ENCODE peak calls at places on chromosomes 4 and X, in seven cellular contexts. One of them, this sample, is unnamed.

GRCh38 chr4:26723216-26723615 is 137.4 kb upstream of the STIM2 start:
- DNase-seq in AG04450: no peak
- DNase-seq in trophoblast cell: no peak
- DNase-seq in CD8-positive, alpha-beta T cell: no peak
- DNase-seq in retina: no peak
- DNase-seq in stimulated activated CD4-positive, alpha-beta T cell treated with anti-CD3 and anti-CD28 coated beads, Interleukin-15, amount 100 ng/mL, for 24 hours: peak; percentile 2
- DNase-seq in NCI-H748 treated with DMSO at 0.1 percent for 48 hours: no peak
- DNase-seq in this sample: no peak

GRCh38 chr4:113773014-113773413 is 11.5 kb upstream of the CAMK2D start:
- DNase-seq in CD8-positive, alpha-beta T cell: peak; percentile 27
- DNase-seq in retina: no peak
- DNase-seq in trophoblast cell: no peak
- DNase-seq in NCI-H748 treated with DMSO at 0.1 percent for 48 hours: no peak
- DNase-seq in AG04450: no peak
- DNase-seq in stimulated activated CD4-positive, alpha-beta T cell treated with anti-CD3 and anti-CD28 coated beads, Interleukin-15, amount 100 ng/mL, for 24 hours: no peak
- DNase-seq in this sample: no peak

GRCh38 chr4:185764880-185765279 is 47.1 kb downstream of the SORBS2 start:
- DNase-seq in retina: no peak
- DNase-seq in CD8-positive, alpha-beta T cell: no peak
- DNase-seq in stimulated activated CD4-positive, alpha-beta T cell treated with anti-CD3 and anti-CD28 coated beads, Interleukin-15, amount 100 ng/mL, for 24 hours: no peak
- DNase-seq in AG04450: no peak
- DNase-seq in NCI-H748 treated with DMSO at 0.1 percent for 48 hours: no peak
- DNase-seq in trophoblast cell: no peak
- DNase-seq in this sample: no peak

GRCh38 chrX:23964177-23964576 is 56.4 kb downstream of the CXorf58 start:
- DNase-seq in retina: no peak
- DNase-seq in NCI-H748 treated with DMSO at 0.1 percent for 48 hours: no peak
- DNase-seq in CD8-positive, alpha-beta T cell: no peak
- DNase-seq in stimulated activated CD4-positive, alpha-beta T cell treated with anti-CD3 and anti-CD28 coated beads, Interleukin-15, amount 100 ng/mL, for 24 hours: no peak
- DNase-seq in trophoblast cell: no peak
- DNase-seq in AG04450: no peak
- DNase-seq in this sample: no peak

GRCh38 chrX:2176733-2177132 is 324.0 kb downstream of the DHRSX start:
- DNase-seq in AG04450: no peak
- DNase-seq in trophoblast cell: no peak
- DNase-seq in NCI-H748 treated with DMSO at 0.1 percent for 48 hours: no peak
- DNase-seq in stimulated activated CD4-positive, alpha-beta T cell treated with anti-CD3 and anti-CD28 coated beads, Interleukin-15, amount 100 ng/mL, for 24 hours: no peak
- DNase-seq in CD8-positive, alpha-beta T cell: no peak
- DNase-seq in retina: no peak
- DNase-seq in this sample: no peak

GRCh38 chr4:41098093-41098492 is 116.2 kb downstream of the APBB2 start:
- DNase-seq in stimulated activated CD4-positive, alpha-beta T cell treated with anti-CD3 and anti-CD28 coated beads, Interleukin-15, amount 100 ng/mL, for 24 hours: no peak
- DNase-seq in CD8-positive, alpha-beta T cell: no peak
- DNase-seq in retina: no peak
- DNase-seq in trophoblast cell: no peak
- DNase-seq in NCI-H748 treated with DMSO at 0.1 percent for 48 hours: no peak
- DNase-seq in AG04450: no peak
- DNase-seq in this sample: no peak

GRCh38 chr4:78650106-78651021 is 98.8 kb downstream of the ANXA3 start:
- DNase-seq in AG04450: peak; percentile 58
- DNase-seq in NCI-H748 treated with DMSO at 0.1 percent for 48 hours: no peak
- DNase-seq in trophoblast cell: peak; percentile 73
- DNase-seq in CD8-positive, alpha-beta T cell: no peak
- DNase-seq in stimulated activated CD4-positive, alpha-beta T cell treated with anti-CD3 and anti-CD28 coated beads, Interleukin-15, amount 100 ng/mL, for 24 hours: no peak
- DNase-seq in retina: no peak
- DNase-seq in this sample: no peak

GRCh38 chr4:54897590-54897989 is 227.8 kb downstream of the KDR start:
- DNase-seq in trophoblast cell: no peak
- DNase-seq in retina: no peak
- DNase-seq in NCI-H748 treated with DMSO at 0.1 percent for 48 hours: no peak
- DNase-seq in CD8-positive, alpha-beta T cell: no peak
- DNase-seq in AG04450: no peak
- DNase-seq in stimulated activated CD4-positive, alpha-beta T cell treated with anti-CD3 and anti-CD28 coated beads, Interleukin-15, amount 100 ng/mL, for 24 hours: no peak
- DNase-seq in this sample: no peak

GRCh38 chr4:21469438-21470032 is 479.0 kb downstream of the KCNIP4 start:
- DNase-seq in trophoblast cell: no peak
- DNase-seq in CD8-positive, alpha-beta T cell: no peak
- DNase-seq in NCI-H748 treated with DMSO at 0.1 percent for 48 hours: no peak
- DNase-seq in AG04450: no peak
- DNase-seq in stimulated activated CD4-positive, alpha-beta T cell treated with anti-CD3 and anti-CD28 coated beads, Interleukin-15, amount 100 ng/mL, for 24 hours: no peak
- DNase-seq in retina: peak; percentile 57
- DNase-seq in this sample: no peak

This sample was measured in AG09319.